ENCODE peak calls at places on chromosomes 2 and 18, in ten cellular contexts. I is IMR-90; U is RCC 7860; Y is adrenal gland; G is cortex of kidney; P is activated T-helper 1 cell treated with anti-CD3 and anti-CD28 coated beads, Interleukin-12 subunit alpha, Interleukin-12 subunit beta, Interleukin-2, Interleukin-4 antibody, amounts not matched to agents 30 ng/mL and 10 ng/mL and 1 ng/mL, durations not matched to agents 14 hours and 24 hours and 36 hours; Z is stimulated activated CD8-positive, alpha-beta memory T cell treated with anti-CD3 and anti-CD28 coated beads, Interleukin-15, amount 100 ng/mL, for 24 hours; E is brain microvascular endothelial cell; R is A549; J is omental fat pad. W is an unnamed sample.

GRCh38 chr2:19312949-19313348 is 45.5 kb downstream of the OSR1 start:
- DNase-seq in J (no peak), E (peak; percentile 55), Y (peak; percentile 24), R (peak; percentile 10), I (peak; percentile 56), U (no peak), P (no peak), G (no peak), Z (no peak), W (peak; percentile 14)

GRCh38 chr2:169478339-169478738 is 955 bp upstream of the BBS5 start:
- DNase-seq in I (peak; percentile 58), G (no peak), U (no peak), P (no peak), Y (peak; percentile 22), E (no peak), R (no peak), Z (no peak), J (no peak), W (no peak)

GRCh38 chr2:38260469-38260868 is 116.6 kb downstream of the ATL2 start:
- DNase-seq in J (no peak), I (no peak), Z (no peak), R (no peak), P (no peak), G (no peak), E (no peak), U (no peak), Y (no peak), W (peak; percentile 41)

GRCh38 chr2:143357956-143358355 is 228.7 kb downstream of the ARHGAP15 start:
- DNase-seq in J (no peak), E (no peak), I (no peak), G (no peak), Z (no peak), R (no peak), U (no peak), P (no peak), Y (no peak), W (no peak)

GRCh38 chr2:128451084-128451483 is 132.4 kb upstream of the HS6ST1 start:
- DNase-seq in I (no peak), Y (peak; percentile 6), Z (no peak), G (no peak), U (no peak), R (no peak), P (no peak), J (no peak), E (no peak), W (no peak)

GRCh38 chr2:234483568-234484251 is 13.2 kb downstream of the ARL4C start:
- DNase-seq in U (no peak), G (no peak), R (no peak), E (peak; percentile 11), P (peak; percentile 81), Z (no peak), J (no peak), I (no peak), Y (no peak), W (peak; percentile 44)

GRCh38 chr2:11719230-11719977 is 27.0 kb upstream of the LPIN1 start:
- DNase-seq in E (no peak), Y (no peak), G (no peak), R (no peak), J (no peak), P (no peak), I (no peak), Z (no peak), U (no peak), W (no peak)

GRCh38 chr2:98448441-98449145 is 3.9 kb downstream of the INPP4A start:
- DNase-seq in R (no peak), E (no peak), J (no peak), P (no peak), U (no peak), Y (no peak), I (no peak), Z (no peak), G (no peak), W (no peak)

GRCh38 chr2:136246086-136246669 is 128.2 kb upstream of the CXCR4 start:
- DNase-seq in R (peak; percentile 28), U (peak; percentile 27), P (no peak), E (peak; percentile 34), I (peak; percentile 4), Y (peak; percentile 91), J (no peak), G (no peak), Z (no peak), W (peak; percentile 53)

GRCh38 chr2:127200962-127201361 is 19.1 kb downstream of the CYP27C1 start:
- DNase-seq in P (no peak), I (no peak), Y (no peak), J (no peak), R (no peak), E (no peak), U (no peak), Z (no peak), G (no peak), W (no peak)

GRCh38 chr2:239945751-239946569 is 79.2 kb downstream of the NDUFA10 start:
- DNase-seq in E (no peak), I (no peak), R (no peak), Y (peak; percentile 10), J (peak; percentile 16), P (no peak), U (no peak), G (no peak), Z (no peak), W (no peak)

GRCh38 chr2:190334479-190335224 is 8.7 kb upstream of the INPP1 start:
- DNase-seq in I (no peak), G (no peak), Y (peak; percentile 62), U (peak; percentile 35), R (peak; percentile 56), E (no peak), J (no peak), Z (no peak), P (no peak), W (no peak)

GRCh38 chr2:37573818-37574388 is 97.5 kb downstream of the CDC42EP3 start:
- DNase-seq in J (no peak), G (no peak), I (peak; percentile 54), R (no peak), E (peak; percentile 53), U (no peak), Y (no peak), Z (no peak), P (no peak), W (no peak)

GRCh38 chr2:217847552-217848350 is 155.0 kb downstream of the TNS1 start:
- DNase-seq in J (no peak), Z (no peak), I (no peak), P (no peak), U (no peak), R (no peak), Y (no peak), G (no peak), E (no peak), W (no peak)

GRCh38 chr2:180985771-180986395 is 5.5 kb downstream of the UBE2E3 start:
- DNase-seq in J (no peak), E (no peak), G (no peak), P (no peak), R (no peak), Z (no peak), Y (no peak), I (no peak), U (no peak), W (no peak)

GRCh38 chr2:31057691-31058090 is 80.5 kb downstream of the GALNT14 start:
- DNase-seq in I (no peak), G (no peak), P (no peak), Y (no peak), Z (no peak), E (no peak), U (no peak), R (no peak), J (no peak), W (no peak)

GRCh38 chr2:149587950-149588487 is 444 bp upstream of the MMADHC start:
- DNase-seq in U (no peak), Z (no peak), Y (no peak), J (no peak), I (no peak), G (no peak), R (no peak), E (no peak), P (no peak), W (no peak)

GRCh38 chr2:85615413-85615728 is 615 bp upstream of the USP39 start:
- DNase-seq in P (no peak), U (no peak), Z (no peak), E (no peak), Y (no peak), G (no peak), I (no peak), J (no peak), R (no peak), W (no peak)

GRCh38 chr2:158142568-158143332 is 41.1 kb downstream of the UPP2 start:
- DNase-seq in G (no peak), J (no peak), U (no peak), Z (no peak), P (no peak), R (no peak), Y (peak; percentile 22), E (peak; percentile 79), I (no peak), W (no peak)

GRCh38 chr2:142094233-142094632 is 36.6 kb downstream of the LRP1B start:
- DNase-seq in Y (no peak), I (no peak), R (no peak), U (no peak), G (no peak), Z (no peak), E (no peak), J (no peak), P (no peak), W (no peak)

GRCh38 chr18:32637216-32637615 is 135.6 kb downstream of the KLHL14 start:
- DNase-seq in U (no peak), Y (no peak), G (no peak), E (no peak), I (no peak), Z (no peak), R (no peak), P (no peak), J (no peak), W (no peak)

GRCh38 chr2:132916219-132916618 is 246.2 kb upstream of the LYPD1 start:
- DNase-seq in E (no peak), J (no peak), I (no peak), G (no peak), Y (no peak), P (no peak), R (no peak), Z (no peak), U (no peak), W (no peak)

GRCh38 chr2:60819155-60819862 is 62.1 kb upstream of the REL start:
- DNase-seq in J (no peak), P (peak; percentile 80), R (no peak), E (no peak), I (no peak), Z (peak; percentile 33), Y (no peak), U (no peak), G (no peak), W (no peak)

GRCh38 chr2:42957109-42958035 is 165.0 kb upstream of the HAAO start:
- DNase-seq in Y (no peak), J (no peak), E (no peak), I (peak; percentile 55), G (no peak), P (no peak), U (peak; percentile 89), R (no peak), Z (no peak), W (no peak)

GRCh38 chr2:223554923-223555322 is 47.2 kb downstream of the SCG2 start:
- DNase-seq in Z (no peak), U (no peak), E (no peak), Y (no peak), I (no peak), J (no peak), P (no peak), R (no peak), G (no peak), W (no peak)

GRCh38 chr2:112724611-112725525 is 4.0 kb downstream of the NT5DC4 start:
- DNase-seq in P (no peak), J (no peak), Z (no peak), U (peak; percentile 20), Y (no peak), E (no peak), G (no peak), R (peak; percentile 46), I (no peak), W (peak; percentile 79)

GRCh38 chr2:42074661-42075060 is 26.8 kb downstream of the PKDCC start:
- DNase-seq in G (no peak), E (no peak), Z (no peak), I (no peak), P (no peak), R (no peak), U (no peak), Y (peak; percentile 6), J (no peak), W (no peak)